ENCODE peak calls at places on chromosomes 6 and 20, in four cellular contexts. V, I, D and Y are unnamed samples.

GRCh38 chr6:110415297-110415916 is at the start of gene DDO:
- DNase-seq in I (peak; percentile 21), V (no peak), D (no peak), Y (peak; percentile 9)

GRCh38 chr6:71228461-71229041 is 60.1 kb upstream of the OGFRL1 start:
- DNase-seq in V (peak; percentile 80), I (no peak), D (no peak), Y (no peak)

GRCh38 chr6:53546256-53546655 is 1.4 kb upstream of the GCLC start:
- DNase-seq in D (no peak), V (peak; percentile 51), I (no peak), Y (peak; percentile 64)

GRCh38 chr20:50464026-50464724 is 46.0 kb upstream of the PTPN1 start:
- DNase-seq in V (peak; percentile 52), D (peak; percentile 38), I (no peak), Y (peak; percentile 76)

GRCh38 chr20:19254086-19254821 is 41.8 kb downstream of the SLC24A3 start:
- DNase-seq in I (no peak), V (peak; percentile 86), D (no peak), Y (no peak)

GRCh38 chr6:124078169-124078568 is 274.5 kb downstream of the NKAIN2 start:
- DNase-seq in D (no peak), I (no peak), V (no peak), Y (no peak)

GRCh38 chr20:62517901-62518610 is 42.3 kb upstream of the GATA5 start:
- DNase-seq in I (no peak), V (no peak), D (no peak), Y (no peak)

GRCh38 chr6:41644297-41644879 is 6.1 kb downstream of the MDFI start:
- DNase-seq in I (no peak), V (no peak), D (no peak), Y (no peak)

GRCh38 chr6:125931733-125932450 is 24.7 kb upstream of the HINT3 start:
- DNase-seq in D (no peak), V (no peak), I (no peak), Y (no peak)

GRCh38 chr6:32191696-32192607 is 491 bp downstream of the GPSM3 start:
- DNase-seq in D (no peak), V (no peak), I (no peak), Y (no peak)